ENCODE peak calls at places on chromosomes 11 and 22, in six cellular contexts. N is GM12865, F is tibial artery, H is heart right ventricle, J is mesendoderm, A is HCT116. G is an unnamed sample.

GRCh38 chr11:44224867-44225501 is 85.0 kb downstream of the ALX4 start:
- DNase-seq in H (no peak), N (no peak), J (no peak), F (no peak), A (no peak), G (peak)

GRCh38 chr11:12280838-12281565 is 96.4 kb upstream of the PARVA start:
- DNase-seq in F (no peak), J (no peak), N (no peak), H (no peak), A (no peak), G (no peak)

GRCh38 chr11:102920118-102920684 is 35.3 kb downstream of the MMP13 start:
- DNase-seq in J (no peak), F (no peak), N (no peak), A (no peak), H (no peak), G (no peak)

GRCh38 chr11:123166095-123166559 is 28.9 kb downstream of the CLMP start:
- DNase-seq in J (peak), A (no peak), F (no peak), H (peak), N (peak), G (no peak)

GRCh38 chr11:64675417-64676252 is 47.4 kb downstream of the NRXN2 start:
- DNase-seq in F (peak), N (peak), A (no peak), H (peak), J (no peak), G (no peak)

GRCh38 chr22:26316732-26317131 is 112.3 kb upstream of the ASPHD2 start:
- DNase-seq in N (no peak), F (no peak), H (no peak), A (no peak), J (no peak), G (no peak)

GRCh38 chr22:39205344-39206021 is 39.3 kb downstream of the PDGFB start:
- DNase-seq in J (peak), N (peak), F (no peak), A (peak), H (no peak), G (peak)

GRCh38 chr11:110196241-110196754 is 100.1 kb downstream of the RDX start:
- DNase-seq in A (peak), F (no peak), H (no peak), J (no peak), N (no peak), G (no peak)

GRCh38 chr22:41229730-41230398 is 10.9 kb downstream of the CHADL start:
- DNase-seq in A (no peak), H (peak), F (no peak), N (no peak), J (no peak), G (no peak)

GRCh38 chr11:14184548-14184947 is 174.4 kb downstream of the RRAS2 start:
- DNase-seq in J (peak), A (no peak), N (no peak), H (no peak), F (peak), G (no peak)

GRCh38 chr11:96105197-96105895 is 181.4 kb upstream of the MTMR2 start:
- DNase-seq in H (no peak), A (no peak), N (no peak), F (no peak), J (no peak), G (no peak)

GRCh38 chr11:2127357-2127971 is 11.7 kb downstream of the IGF2 start:
- DNase-seq in N (no peak), F (no peak), J (no peak), A (no peak), H (no peak), G (no peak)

GRCh38 chr22:22855617-22856308 is 31.9 kb upstream of the IGLL5 start:
- DNase-seq in N (peak), H (no peak), A (no peak), F (no peak), J (peak), G (peak)

GRCh38 chr22:35631597-35631996 is 14.5 kb upstream of the MB start:
- DNase-seq in F (no peak), H (no peak), J (peak), N (peak), A (peak), G (no peak)

GRCh38 chr11:66289548-66290331 is 797 bp upstream of the YIF1A start:
- DNase-seq in A (no peak), F (peak), H (peak), N (peak), J (peak), G (no peak)

GRCh38 chr11:65482306-65482850 is 16.5 kb upstream of the MALAT1 start:
- DNase-seq in J (no peak), N (no peak), H (no peak), A (no peak), F (no peak), G (no peak)

GRCh38 chr11:70225629-70226582 is 22.8 kb downstream of the FADD start:
- DNase-seq in H (no peak), A (no peak), J (peak), F (no peak), N (no peak), G (no peak)

GRCh38 chr22:19178065-19178658 is 374 bp downstream of the SLC25A1 start:
- DNase-seq in F (no peak), J (peak), N (no peak), A (no peak), H (no peak), G (peak)

GRCh38 chr22:19180740-19181410 is 2.3 kb upstream of the SLC25A1 start:
- DNase-seq in A (no peak), J (no peak), N (no peak), F (no peak), H (no peak), G (no peak)

GRCh38 chr22:19180234-19180633 is 1.7 kb upstream of the SLC25A1 start:
- DNase-seq in F (no peak), N (no peak), H (no peak), A (no peak), J (no peak), G (no peak)

GRCh38 chr22:19178659-19179471 is at the start of gene SLC25A1:
- DNase-seq in N (peak), F (peak), A (peak), J (peak), H (peak), G (peak)

GRCh38 chr22:19179472-19180048 is 1.0 kb upstream of the SLC25A1 start:
- DNase-seq in A (peak), J (peak), N (peak), H (peak), F (peak), G (peak)
- H3K4me3 ChIP-seq in A (peak), J (peak), N (peak), H (peak), F (peak), G (peak)

GRCh38 chr11:9527481-9528140 is 45.9 kb upstream of the WEE1 start:
- DNase-seq in F (peak), A (peak), J (no peak), H (peak), N (no peak), G (no peak)
- H3K4me3 ChIP-seq in F (no peak), A (no peak), J (no peak), H (no peak), N (no peak), G (no peak)

GRCh38 chr11:56783448-56784041 is 35.0 kb upstream of the OR9G4 start:
- DNase-seq in F (no peak), J (peak), A (peak), N (peak), H (no peak), G (peak)
- H3K4me3 ChIP-seq in F (no peak), J (no peak), A (no peak), N (peak), H (no peak), G (no peak)

DNA sequence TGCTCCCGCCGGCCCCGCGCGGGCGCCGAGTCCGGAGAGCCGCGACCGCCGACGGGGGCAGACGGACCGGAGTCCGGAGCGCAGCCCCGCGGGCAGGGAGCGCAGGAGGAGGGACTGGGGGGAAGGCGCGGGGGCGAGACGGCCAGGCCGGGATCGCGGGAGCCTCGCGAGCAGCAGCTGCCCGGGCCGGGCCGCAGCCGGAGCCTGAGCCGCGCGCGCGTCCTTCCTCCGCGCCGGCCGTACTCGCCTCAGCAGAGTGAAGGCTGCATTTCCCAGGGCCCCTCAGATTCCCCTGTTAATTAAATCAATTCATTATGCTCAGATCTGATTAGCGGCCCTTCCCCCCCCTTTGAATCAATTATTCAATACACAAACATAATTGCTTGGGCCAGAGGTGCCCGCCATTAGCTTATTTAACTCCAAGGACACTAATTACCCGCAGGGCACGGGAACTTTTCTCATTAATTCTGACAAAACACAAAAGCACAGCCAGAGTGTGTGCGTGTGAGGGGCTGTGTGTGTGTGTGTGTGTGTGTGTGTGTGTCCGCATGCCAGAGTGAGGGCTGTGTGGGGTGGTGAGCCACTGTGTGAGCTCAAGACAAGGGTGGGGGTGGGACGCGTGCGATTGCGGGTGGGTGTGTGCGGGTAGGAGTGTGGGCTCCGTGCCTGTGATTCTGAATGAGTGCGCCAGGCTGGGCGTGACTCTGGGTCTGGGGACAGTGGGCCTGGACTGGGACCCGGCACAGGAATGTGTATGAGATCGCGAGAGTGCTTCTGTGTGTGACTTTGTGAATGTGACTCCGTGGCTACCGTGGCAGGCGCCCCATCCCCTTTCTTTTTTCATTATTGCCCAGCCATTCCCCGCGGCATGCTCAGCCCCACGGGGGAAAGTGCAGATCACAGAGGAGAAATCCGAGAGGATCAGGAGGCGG is 5.1 kb upstream of the LMO1 start:
- DNase-seq in H (no peak), F (no peak), A (no peak), J (peak), N (no peak), G (no peak)
- H3K4me3 ChIP-seq in H (peak), F (peak), A (no peak), J (peak), N (no peak), G (peak)

DNA sequence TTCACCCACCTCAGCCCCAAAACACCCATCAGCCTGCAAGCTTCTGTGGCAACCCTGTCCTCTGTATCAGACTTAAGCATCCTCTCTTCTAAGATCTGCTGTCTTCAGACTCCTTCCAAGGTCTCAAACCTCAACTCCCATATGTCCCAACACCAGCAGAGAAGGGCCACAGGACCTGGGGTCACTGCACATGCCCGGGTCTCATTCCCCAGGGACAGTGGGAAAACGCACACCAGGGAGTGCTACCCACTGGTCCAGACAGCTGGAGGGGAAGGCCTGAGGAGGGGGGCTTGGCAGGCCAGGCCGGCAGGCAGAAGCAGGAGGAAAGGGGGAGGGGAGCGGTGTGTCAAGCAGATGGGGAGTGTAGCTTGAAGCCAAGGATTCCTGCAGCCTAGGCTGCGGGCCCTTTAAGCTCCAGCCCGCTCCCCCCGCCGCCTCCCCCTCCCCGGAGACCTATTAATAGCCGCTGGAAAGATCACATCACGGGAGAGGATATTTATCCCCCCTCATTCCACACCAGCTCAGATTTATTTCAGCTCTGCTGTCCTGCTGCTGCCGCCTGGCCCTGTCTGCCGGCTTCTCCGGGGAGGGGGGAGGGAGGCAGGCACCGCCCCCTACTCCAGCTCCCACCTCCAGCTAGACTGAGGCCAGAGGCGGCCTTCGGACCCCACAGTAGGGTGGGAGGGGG is 16.7 kb downstream of the BCL9L start:
- DNase-seq in J (peak), N (no peak), A (no peak), H (peak), F (peak), G (no peak)
- H3K4me3 ChIP-seq in J (no peak), N (no peak), A (peak), H (peak), F (peak), G (no peak)

G was measured in Jurkat, Clone E6-1.